ENCODE peak calls at places on chromosomes 1 and 21, in nine cellular contexts. Y, Q, B, E, N, H, K, Z and D are unnamed samples.

GRCh38 chr1:14334336-14335176 is 263.9 kb upstream of the KAZN start:
- DNase-seq in H (no peak), Y (no peak), B (peak), Q (no peak), N (no peak), Z (no peak), E (no peak), K (no peak), D (no peak)

GRCh38 chr1:12276225-12276624 is 46.4 kb downstream of the VPS13D start:
- DNase-seq in Y (no peak), Z (peak), Q (no peak), H (peak), N (no peak), K (peak), B (peak), E (peak), D (no peak)

GRCh38 chr1:156627313-156627880 is 8.2 kb downstream of the HAPLN2 start:
- DNase-seq in N (peak), Z (peak), B (peak), Y (no peak), E (peak), K (no peak), Q (peak), H (peak), D (no peak)

GRCh38 chr1:244735404-244735803 is 82.5 kb downstream of the DESI2 start:
- DNase-seq in N (no peak), E (no peak), Z (no peak), K (no peak), Y (no peak), Q (no peak), H (no peak), B (no peak), D (no peak)

GRCh38 chr21:15066231-15066577 is 1.4 kb upstream of the NRIP1 start:
- DNase-seq in K (no peak), E (no peak), N (no peak), Z (no peak), Y (no peak), Q (no peak), H (no peak), B (no peak), D (no peak)

GRCh38 chr1:29645586-29645985 is 409.3 kb downstream of the PTPRU start:
- DNase-seq in K (no peak), N (no peak), Q (no peak), Y (no peak), B (no peak), E (no peak), H (no peak), Z (no peak), D (peak)

GRCh38 chr1:24635195-24635843 is 7.8 kb upstream of the SRRM1 start:
- DNase-seq in Z (peak), Q (no peak), K (no peak), N (no peak), B (peak), E (no peak), H (peak), Y (no peak), D (no peak)

GRCh38 chr1:109775408-109775807 is 11.7 kb upstream of the EPS8L3 start:
- DNase-seq in E (no peak), Q (no peak), Y (peak), K (peak), B (no peak), H (no peak), N (peak), Z (no peak), D (no peak)

GRCh38 chr1:84724128-84724860 is 34.0 kb upstream of the SSX2IP start:
- DNase-seq in Z (peak), N (peak), Y (no peak), B (peak), E (no peak), K (no peak), Q (no peak), H (no peak), D (no peak)

GRCh38 chr1:20078711-20079110 is 8.7 kb downstream of the PLA2G5 start:
- DNase-seq in H (no peak), Q (no peak), B (no peak), K (peak), E (no peak), N (no peak), Z (no peak), Y (no peak), D (no peak)

GRCh38 chr1:22711071-22711470 is 432 bp downstream of the EPHB2 start:
- DNase-seq in N (no peak), Q (no peak), E (no peak), B (no peak), H (peak), K (no peak), Y (no peak), Z (no peak), D (no peak)

GRCh38 chr1:51558375-51558924 is 39.4 kb upstream of the EPS15 start:
- DNase-seq in H (no peak), N (no peak), Z (no peak), B (no peak), K (no peak), Q (no peak), E (no peak), Y (no peak), D (no peak)

GRCh38 chr1:79859212-79859948 is 852.9 kb upstream of the ADGRL4 start:
- DNase-seq in B (no peak), K (no peak), Z (no peak), Q (no peak), N (peak), H (no peak), Y (no peak), E (no peak), D (no peak)

GRCh38 chr1:24108334-24109165 is 3.4 kb downstream of the MYOM3 start:
- DNase-seq in B (peak), Y (no peak), N (peak), E (no peak), K (no peak), Q (no peak), Z (peak), H (no peak), D (no peak)

GRCh38 chr21:23949493-23949892 is 1657.8 kb downstream of the MRPL39 start:
- DNase-seq in Q (no peak), B (no peak), N (no peak), H (no peak), K (no peak), E (no peak), Y (no peak), Z (no peak), D (no peak)

GRCh38 chr1:173270243-173270642 is 63.1 kb upstream of the TNFSF4 start:
- DNase-seq in Z (no peak), B (no peak), H (no peak), N (no peak), E (no peak), Q (no peak), K (no peak), Y (no peak), D (no peak)

GRCh38 chr1:210915890-210916507 is 217.9 kb downstream of the KCNH1 start:
- DNase-seq in K (no peak), Y (no peak), Q (no peak), N (no peak), Z (no peak), B (no peak), E (no peak), H (no peak), D (no peak)

GRCh38 chr1:201447911-201448871 is 20.8 kb downstream of the PHLDA3 start:
- DNase-seq in Q (peak), E (peak), B (peak), H (peak), Y (peak), K (peak), N (peak), Z (peak), D (no peak)

GRCh38 chr1:91611498-91611917 is 110.9 kb downstream of the CDC7 start:
- DNase-seq in Y (no peak), Z (no peak), E (no peak), N (peak), Q (peak), K (no peak), B (no peak), H (no peak), D (peak)

GRCh38 chr1:238549135-238549534 is 658.4 kb upstream of the ZP4 start:
- DNase-seq in K (no peak), E (no peak), Y (no peak), H (no peak), N (no peak), Z (no peak), Q (no peak), B (no peak), D (no peak)

GRCh38 chr1:238558156-238558555 is 667.4 kb upstream of the ZP4 start:
- DNase-seq in H (no peak), B (no peak), E (no peak), N (no peak), Q (no peak), Y (no peak), Z (no peak), K (no peak), D (no peak)

DNA sequence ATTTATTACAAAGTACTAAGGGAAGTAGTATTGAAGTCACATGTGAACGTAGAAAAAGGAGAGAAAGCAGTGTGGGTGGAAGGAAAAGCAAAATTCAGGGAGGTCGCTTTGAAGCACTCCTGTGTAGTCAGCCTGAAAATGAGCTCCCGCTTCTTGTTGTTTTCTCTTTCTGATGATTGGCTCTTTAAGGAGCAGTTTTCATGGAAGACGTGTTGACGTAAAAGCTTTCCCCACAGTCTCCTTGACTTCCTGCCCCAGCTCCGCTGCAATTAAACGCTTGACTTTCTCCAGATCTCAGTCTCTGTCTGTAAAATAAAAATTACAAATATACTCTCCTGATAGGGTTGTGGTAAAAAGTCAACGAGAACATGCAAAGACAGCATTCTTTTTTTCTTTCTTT is 661.5 kb upstream of the ZP4 start:
- DNase-seq in N (no peak), B (no peak), Y (no peak), Q (no peak), E (no peak), K (no peak), Z (no peak), H (no peak), D (no peak)
- TF ChIP-seq EP300 in N (no peak), B (no peak), Y (no peak), Q (no peak), E (no peak), K (no peak), Z (no peak), H (no peak), D (no peak)

GRCh38 chr1:21323091-21323490 is 32.8 kb upstream of the ECE1 start:
- DNase-seq in N (no peak), E (no peak), H (no peak), K (no peak), Z (no peak), B (no peak), Y (no peak), Q (no peak), D (no peak)

GRCh38 chr1:21322681-21323016 is 32.4 kb upstream of the ECE1 start:
- DNase-seq in K (peak), H (no peak), B (no peak), Z (no peak), E (no peak), Q (no peak), N (no peak), Y (no peak), D (no peak)

GRCh38 chr1:21320410-21321107 is 30.3 kb upstream of the ECE1 start:
- DNase-seq in E (no peak), K (peak), Z (no peak), N (no peak), B (peak), H (no peak), Q (no peak), Y (no peak), D (no peak)

GRCh38 chr1:21319447-21320407 is 29.5 kb upstream of the ECE1 start:
- DNase-seq in K (peak), Q (no peak), Y (no peak), Z (no peak), N (no peak), B (peak), H (peak), E (peak), D (no peak)

GRCh38 chr1:21321963-21322680 is 31.9 kb upstream of the ECE1 start:
- DNase-seq in E (no peak), N (no peak), K (peak), H (no peak), Q (no peak), Y (no peak), Z (no peak), B (no peak), D (no peak)
- TF ChIP-seq CTCF in E (no peak), N (no peak), K (no peak), H (peak), Q (no peak), Y (no peak), Z (peak), B (no peak), D (no peak)

DNA sequence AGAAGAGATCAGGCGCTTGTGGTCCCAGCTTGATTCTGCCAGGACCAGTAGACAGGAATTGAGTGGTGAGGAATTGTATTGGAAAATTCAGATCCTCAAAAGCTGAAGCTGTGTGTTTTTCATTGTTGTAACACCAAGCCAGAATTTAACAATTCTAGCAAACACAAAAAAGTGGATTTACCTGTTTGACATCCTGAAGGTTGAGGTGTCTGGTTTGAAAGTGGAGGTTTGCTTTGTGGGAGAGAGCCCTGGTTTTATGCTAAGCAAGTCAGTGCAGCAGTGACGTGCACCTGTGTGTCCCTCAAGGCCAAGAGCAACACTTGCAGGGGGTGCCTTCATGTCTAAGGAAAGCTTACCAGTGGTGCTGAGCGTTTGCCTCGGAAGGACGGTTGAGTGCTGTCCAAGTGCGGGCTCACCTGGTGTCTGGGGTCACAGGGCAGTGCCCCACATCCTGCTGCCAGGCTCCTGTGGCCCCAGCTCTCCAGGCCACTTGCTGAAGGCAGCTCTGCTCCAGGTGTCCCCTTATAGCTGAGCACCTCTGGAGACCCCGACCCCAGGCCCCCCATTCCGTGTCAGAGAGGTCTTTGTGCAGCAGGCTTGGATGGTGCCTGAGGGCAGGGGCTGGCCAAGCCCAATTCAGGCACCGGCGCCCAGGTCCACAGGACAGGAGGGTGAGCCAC is 27.7 kb downstream of the PCNT start:
- DNase-seq in Q (no peak), Z (no peak), H (no peak), K (no peak), Y (no peak), N (no peak), B (no peak), E (no peak), D (no peak)
- TF ChIP-seq POLR2AphosphoS5 in Q (no peak), Z (no peak), H (no peak), K (no peak), Y (no peak), N (no peak), B (no peak), E (no peak), D (no peak)

DNA sequence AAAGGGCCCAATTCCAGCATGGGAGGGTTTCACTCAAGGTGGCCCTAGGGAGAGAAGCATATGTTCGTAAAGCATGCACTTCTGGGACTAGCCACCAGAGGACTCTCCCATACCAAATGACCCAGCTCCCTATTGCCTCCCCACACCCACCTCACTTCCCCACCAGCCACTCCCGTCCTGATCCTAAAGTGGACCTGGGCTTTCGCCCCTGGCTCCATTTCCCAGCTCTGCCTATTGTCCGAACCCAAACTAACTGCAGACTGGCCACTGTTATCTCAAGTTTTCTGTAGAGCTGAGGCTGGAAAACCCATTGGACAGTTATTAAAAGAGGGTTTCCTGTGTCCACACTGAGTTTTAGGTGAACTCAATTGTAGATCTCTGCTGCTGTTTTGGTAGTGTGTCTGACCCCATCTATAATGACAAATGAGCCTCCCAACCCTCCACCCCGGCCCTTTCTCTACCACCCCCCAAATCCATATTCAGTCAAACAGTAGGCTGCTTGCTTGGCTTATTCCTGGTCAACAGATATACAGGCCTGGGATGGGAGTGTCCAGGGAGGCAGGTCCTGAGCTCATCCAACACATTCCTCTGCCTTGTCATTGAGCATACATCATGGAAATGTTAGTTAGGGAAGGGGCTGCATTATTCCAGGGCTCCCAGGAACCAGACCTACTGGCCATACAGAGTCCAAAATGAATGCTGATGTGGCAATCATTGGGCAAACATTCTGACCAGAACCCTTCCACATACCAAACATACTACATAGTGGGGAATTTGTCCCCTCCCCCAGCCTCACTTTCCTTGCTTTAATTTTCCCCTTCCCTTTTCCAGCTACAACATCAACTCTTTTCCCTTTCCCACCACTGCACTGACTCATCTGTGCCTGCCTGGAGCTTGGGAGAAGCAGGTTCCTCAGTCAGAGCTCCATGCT is 59.2 kb downstream of the ABCA4 start:
- DNase-seq in N (peak), Q (peak), Y (peak), Z (peak), E (peak), H (peak), K (peak), B (peak), D (no peak)
- TF ChIP-seq EP300 in N (no peak), Q (no peak), Y (no peak), Z (peak), E (no peak), H (no peak), K (no peak), B (no peak), D (no peak)

DNA sequence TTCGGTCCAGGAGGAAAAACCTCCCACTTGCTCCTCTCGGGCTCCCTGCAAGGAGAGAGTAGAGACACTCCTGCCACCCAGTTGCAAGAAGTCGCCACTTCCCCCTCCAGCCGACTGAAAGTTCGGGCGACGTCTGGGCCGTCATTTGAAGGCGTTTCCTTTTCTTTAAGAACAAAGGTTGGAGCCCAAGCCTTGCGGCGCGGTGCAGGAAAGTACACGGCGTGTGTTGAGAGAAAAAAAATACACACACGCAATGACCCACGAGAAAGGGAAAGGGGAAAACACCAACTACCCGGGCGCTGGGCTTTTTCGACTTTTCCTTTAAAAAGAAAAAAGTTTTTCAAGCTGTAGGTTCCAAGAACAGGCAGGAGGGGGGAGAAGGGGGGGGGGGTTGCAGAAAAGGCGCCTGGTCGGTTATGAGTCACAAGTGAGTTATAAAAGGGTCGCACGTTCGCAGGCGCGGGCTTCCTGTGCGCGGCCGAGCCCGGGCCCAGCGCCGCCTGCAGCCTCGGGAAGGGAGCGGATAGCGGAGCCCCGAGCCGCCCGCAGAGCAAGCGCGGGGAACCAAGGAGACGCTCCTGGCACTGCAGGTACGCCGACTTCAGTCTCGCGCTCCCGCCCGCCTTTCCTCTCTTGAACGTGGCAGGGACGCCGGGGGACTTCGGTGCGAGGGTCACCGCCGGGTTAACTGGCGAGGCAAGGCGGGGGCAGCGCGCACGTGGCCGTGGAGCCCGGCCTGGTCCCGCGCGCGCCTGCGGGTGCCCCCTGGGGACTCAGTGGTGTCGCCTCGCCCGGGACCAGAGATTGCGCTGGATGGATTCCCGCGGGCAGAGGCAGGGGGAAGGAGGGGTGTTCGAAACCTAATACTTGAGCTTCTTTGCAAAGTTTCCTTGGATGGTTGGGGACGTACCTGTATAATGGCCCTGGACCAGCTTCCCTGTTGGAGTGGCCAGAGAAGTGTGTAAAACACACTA is 45.3 kb downstream of the MRPL39 start:
- DNase-seq in Q (peak), N (peak), Z (no peak), B (no peak), Y (peak), K (peak), H (peak), E (peak), D (no peak)
- TF ChIP-seq CTCF in Q (no peak), N (no peak), Z (no peak), B (no peak), Y (peak), K (no peak), H (no peak), E (no peak), D (peak)

DNA sequence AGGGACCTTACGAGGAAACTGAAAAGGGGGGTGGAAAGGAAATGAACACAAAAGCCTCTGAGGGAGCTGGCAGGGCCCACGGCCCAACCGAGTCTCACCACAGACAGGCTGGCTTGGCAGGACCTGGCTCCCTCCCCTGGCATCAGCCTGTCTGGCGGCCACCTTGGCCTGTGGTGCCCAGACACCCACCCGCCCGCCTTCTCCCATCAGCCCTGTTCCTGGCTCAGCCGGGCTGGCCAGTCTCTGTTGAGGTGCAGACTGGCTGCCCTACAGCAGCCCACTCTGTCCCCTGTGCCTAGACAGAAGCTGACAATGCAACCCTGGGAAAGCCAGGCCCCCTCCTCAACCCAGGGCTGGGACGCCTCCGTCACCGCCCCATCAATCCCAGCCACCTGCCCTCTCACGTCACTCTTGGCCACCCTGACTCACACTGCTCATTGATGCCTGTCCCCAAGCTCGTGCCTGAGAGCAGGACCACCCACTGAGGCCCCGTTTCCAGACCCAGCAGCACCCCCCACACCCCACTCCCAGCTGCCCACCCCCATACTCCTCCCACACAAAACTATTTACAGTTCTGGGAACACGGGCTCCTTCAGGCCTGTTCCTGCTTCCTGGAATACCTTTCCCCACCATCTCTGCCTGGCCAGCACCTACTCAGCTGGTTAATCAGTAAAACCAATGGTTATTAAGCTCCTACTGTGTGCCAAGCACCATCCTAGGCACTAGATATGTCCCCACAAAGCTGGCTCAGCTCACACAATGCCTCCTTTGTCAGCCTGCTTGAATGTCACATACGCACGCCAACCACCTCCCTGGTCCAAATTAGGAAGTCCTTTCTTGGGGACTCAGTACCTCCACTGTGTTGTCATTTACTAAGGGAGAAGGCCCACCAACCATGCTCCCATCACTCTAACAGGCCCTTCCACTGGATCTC is 22.7 kb downstream of the SDC3 start:
- DNase-seq in Z (no peak), B (peak), Q (no peak), H (no peak), K (no peak), E (no peak), N (no peak), Y (no peak), D (no peak)
- TF ChIP-seq POLR2AphosphoS5 in Z (no peak), B (no peak), Q (no peak), H (no peak), K (no peak), E (no peak), N (no peak), Y (no peak), D (no peak)